ENCODE peak calls at places on chromosomes 5 and 9, in nine cellular contexts. B is fibroblast of lung, A is WERI-Rb-1, N is ovary, T is mammary epithelial cell, D is stomach, U is breast epithelium, Q is RWPE2, Y is brain microvascular endothelial cell. W is an unnamed sample.

GRCh38 chr5:68562308-68562707 is 346.8 kb downstream of the PIK3R1 start:
- DNase-seq in B (peak; percentile 55), U (no peak), N (peak; percentile 48), A (no peak), T (peak; percentile 33), Y (peak; percentile 57), Q (no peak), D (peak; percentile 67), W (no peak)

GRCh38 chr5:83145882-83146331 is 68.6 kb downstream of the XRCC4 start:
- DNase-seq in A (no peak), D (no peak), T (no peak), B (peak; percentile 7), Y (no peak), N (no peak), Q (no peak), U (no peak), W (no peak)

GRCh38 chr5:178309271-178310008 is 76.8 kb upstream of the PHYKPL start:
- DNase-seq in U (no peak), A (no peak), D (no peak), T (no peak), Q (peak; percentile 57), N (no peak), B (no peak), Y (no peak), W (no peak)

GRCh38 chr5:163889369-163889768 is 383.9 kb downstream of the MAT2B start:
- DNase-seq in U (no peak), T (no peak), A (no peak), Q (no peak), Y (no peak), D (no peak), B (peak; percentile 83), N (no peak), W (no peak)

GRCh38 chr9:124365045-124365444 is 50.2 kb downstream of the PSMB7 start:
- DNase-seq in Q (no peak), D (no peak), B (no peak), N (no peak), T (no peak), U (no peak), Y (no peak), A (peak; percentile 70), W (no peak)

GRCh38 chr5:160516696-160517530 is 95.3 kb downstream of the PTTG1 start:
- DNase-seq in N (no peak), Q (no peak), T (no peak), Y (no peak), D (no peak), U (no peak), B (no peak), A (peak; percentile 20), W (no peak)

GRCh38 chr5:66519626-66520025 is 76.6 kb upstream of the MAST4 start:
- DNase-seq in N (no peak), B (no peak), U (no peak), A (no peak), T (peak; percentile 12), Y (no peak), D (no peak), Q (no peak), W (no peak)

GRCh38 chr5:143349127-143349526 is 54.4 kb downstream of the NR3C1 start:
- DNase-seq in U (no peak), B (peak; percentile 22), Q (no peak), A (no peak), D (no peak), T (peak; percentile 16), Y (no peak), N (no peak), W (no peak)

GRCh38 chr5:79990205-79990597 is 861 bp downstream of the MTX3 start:
- DNase-seq in B (peak; percentile 14), A (no peak), D (no peak), Y (no peak), T (no peak), Q (no peak), U (no peak), N (no peak), W (no peak)

GRCh38 chr5:115394531-115394930 is 98.1 kb upstream of the CCDC112 start:
- DNase-seq in A (no peak), N (no peak), U (no peak), Q (no peak), D (no peak), T (no peak), Y (no peak), B (no peak), W (no peak)

GRCh38 chr9:11821541-11821940 is 871.6 kb upstream of the TYRP1 start:
- DNase-seq in D (no peak), B (no peak), U (no peak), Y (no peak), T (no peak), N (no peak), Q (no peak), A (no peak), W (no peak)

GRCh38 chr9:26975728-26976707 is 19.8 kb downstream of the IFT74 start:
- DNase-seq in Q (no peak), D (peak; percentile 38), B (peak; percentile 23), U (no peak), A (peak; percentile 58), T (peak; percentile 22), Y (peak; percentile 34), N (no peak), W (no peak)

GRCh38 chr5:38807570-38808461 is 38.0 kb upstream of the OSMR start:
- DNase-seq in B (peak; percentile 79), N (no peak), Y (peak; percentile 65), D (no peak), T (no peak), Q (no peak), A (no peak), U (no peak), W (no peak)

GRCh38 chr9:88828018-88828417 is 163.2 kb upstream of the S1PR3 start:
- DNase-seq in D (no peak), N (no peak), B (no peak), Q (no peak), T (no peak), U (peak; percentile 44), A (no peak), Y (no peak), W (no peak)

GRCh38 chr5:113519412-113519811 is 5.9 kb downstream of the YTHDC2 start:
- DNase-seq in Q (no peak), Y (no peak), T (no peak), A (no peak), N (no peak), U (no peak), D (no peak), B (no peak), W (no peak)

GRCh38 chr9:86034863-86035734 is 64.3 kb downstream of the GOLM1 start:
- DNase-seq in N (no peak), Q (no peak), Y (peak; percentile 50), A (peak; percentile 64), B (peak; percentile 66), U (no peak), T (peak; percentile 11), D (peak; percentile 64), W (no peak)

GRCh38 chr9:7150153-7150890 is 392.5 kb downstream of the KDM4C start:
- DNase-seq in Y (no peak), U (no peak), Q (no peak), D (no peak), N (no peak), T (no peak), B (no peak), A (no peak), W (no peak)

GRCh38 chr5:68380071-68380470 is 164.5 kb downstream of the PIK3R1 start:
- DNase-seq in N (no peak), B (no peak), U (no peak), D (no peak), Q (no peak), Y (no peak), A (no peak), T (no peak), W (no peak)

GRCh38 chr5:81626524-81626923 is 124.4 kb downstream of the SSBP2 start:
- DNase-seq in N (no peak), A (no peak), D (no peak), U (no peak), Q (peak; percentile 73), T (peak; percentile 78), Y (peak; percentile 90), B (peak; percentile 91), W (no peak)

GRCh38 chr9:114906922-114907571 is 23.3 kb downstream of the TNFSF8 start:
- DNase-seq in Q (no peak), B (peak; percentile 39), Y (no peak), N (no peak), A (peak; percentile 74), U (no peak), T (peak; percentile 48), D (no peak), W (no peak)
- TF ChIP-seq CTCF in Q (peak; percentile 79), B (peak; percentile 88), Y (peak; percentile 87), N (no peak), A (peak; percentile 89), U (no peak), T (peak; percentile 62), D (peak; percentile 48), W (peak; percentile 70)

GRCh38 chr9:104858846-104859245 is 69.1 kb downstream of the ABCA1 start:
- DNase-seq in U (no peak), N (no peak), D (no peak), T (no peak), Q (no peak), A (no peak), Y (no peak), B (no peak), W (no peak)
- H3K36me3 ChIP-seq in U (no peaks in the 10 kb centered on the region), N (no peaks in the 10 kb centered on the region), D (peaks cover 68% of the 10 kb centered on the region), T (no peaks in the 10 kb centered on the region), Q (no peaks in the 10 kb centered on the region), A (no peaks in the 10 kb centered on the region), Y (peaks cover 35% of the 10 kb centered on the region), B (no peaks in the 10 kb centered on the region), W (no peaks in the 10 kb centered on the region)

GRCh38 chr9:94245651-94246050 is 13.4 kb upstream of the ZNF169 start:
- DNase-seq in B (no peak), Q (no peak), T (no peak), N (no peak), Y (no peak), A (no peak), D (no peak), U (no peak), W (no peak)

GRCh38 chr9:94256007-94256406 is 3.1 kb upstream of the ZNF169 start:
- DNase-seq in U (no peak), Y (no peak), T (no peak), Q (no peak), N (no peak), A (no peak), D (no peak), B (no peak), W (no peak)

GRCh38 chr9:94250456-94250855 is 8.6 kb upstream of the ZNF169 start:
- DNase-seq in D (no peak), T (peak; percentile 17), Y (no peak), U (no peak), Q (no peak), N (no peak), A (no peak), B (no peak), W (peak; percentile 9)
- TF ChIP-seq CTCF in D (no peak), T (no peak), Y (no peak), U (no peak), Q (no peak), N (no peak), A (no peak), B (no peak), W (no peak)

DNA sequence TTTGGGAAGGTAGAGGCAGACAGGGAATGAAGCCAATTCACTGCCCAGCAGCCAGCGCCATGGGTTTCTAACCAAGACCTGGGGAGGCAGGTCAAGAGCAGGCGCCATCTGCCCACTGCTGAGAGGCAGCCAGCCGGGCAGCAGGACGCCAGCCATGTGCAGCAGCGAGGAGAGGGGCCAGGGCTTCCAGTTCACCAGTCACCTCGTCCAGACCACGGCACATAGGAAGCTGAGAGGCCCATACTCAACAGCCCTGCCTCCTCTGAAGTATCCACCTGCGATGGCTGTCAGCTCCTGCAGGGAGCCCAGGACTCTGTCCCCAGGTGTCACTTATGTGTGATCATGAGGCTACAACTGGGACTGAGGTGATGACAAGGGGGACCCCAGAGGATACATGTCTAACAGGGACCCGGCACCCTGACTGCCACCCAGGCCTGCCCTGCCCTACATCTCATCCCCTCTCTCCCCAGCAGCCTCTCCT is 30.1 kb downstream of the IPPK start:
- DNase-seq in U (no peak), Q (no peak), B (no peak), D (peak; percentile 14), A (no peak), T (no peak), N (peak; percentile 26), Y (no peak), W (no peak)
- H3K36me3 ChIP-seq in U (no peaks in the 10 kb centered on the region), Q (peaks cover 45% of the 10 kb centered on the region), B (peaks cover 25% of the 10 kb centered on the region), D (peaks cover 100% of the 10 kb centered on the region), A (peaks cover 52% of the 10 kb centered on the region), T (peaks cover 26% of the 10 kb centered on the region), N (no peaks in the 10 kb centered on the region), Y (peaks cover 60% of the 10 kb centered on the region), W (peaks cover 45% of the 10 kb centered on the region)

W was measured in CD8-positive, alpha-beta T cell.